ENCODE peak calls at places on chromosomes 2 and 18, in four cellular contexts. S is Caco-2, V is DND-41, B is neural progenitor cell. A is an unnamed sample. For H3K4me1, the result is how much of the 10 kb centered on the place peaks cover.

GRCh38 chr2:96664366-96664765 is 21.8 kb downstream of the FER1L5 start:
- DNase-seq in B (no peak), S (no peak), V (no peak), A (peak)

GRCh38 chr2:109385506-109385905 is 228.3 kb downstream of the SEPTIN10 start:
- DNase-seq in V (no peak), S (no peak), B (no peak), A (no peak)

GRCh38 chr2:44656460-44656859 is 285.0 kb upstream of the SIX3 start:
- DNase-seq in B (no peak), V (no peak), S (no peak), A (no peak)

GRCh38 chr2:47015206-47015605 is 99.6 kb upstream of the MCFD2 start:
- DNase-seq in S (no peak), V (no peak), B (no peak), A (no peak)

GRCh38 chr18:8401606-8402005 is 207.6 kb upstream of the RAB12 start:
- DNase-seq in B (no peak), V (no peak), S (no peak), A (no peak)

GRCh38 chr2:174778479-174778962 is 14.2 kb upstream of the CHRNA1 start:
- DNase-seq in S (no peak), B (no peak), V (peak), A (peak)

GRCh38 chr2:70553584-70554337 is at the start of gene TGFA:
- DNase-seq in V (peak), B (peak), S (peak), A (peak)

GRCh38 chr18:54825626-54826344 is 2.5 kb upstream of the RAB27B start:
- DNase-seq in V (no peak), B (no peak), S (no peak), A (no peak)

DNA sequence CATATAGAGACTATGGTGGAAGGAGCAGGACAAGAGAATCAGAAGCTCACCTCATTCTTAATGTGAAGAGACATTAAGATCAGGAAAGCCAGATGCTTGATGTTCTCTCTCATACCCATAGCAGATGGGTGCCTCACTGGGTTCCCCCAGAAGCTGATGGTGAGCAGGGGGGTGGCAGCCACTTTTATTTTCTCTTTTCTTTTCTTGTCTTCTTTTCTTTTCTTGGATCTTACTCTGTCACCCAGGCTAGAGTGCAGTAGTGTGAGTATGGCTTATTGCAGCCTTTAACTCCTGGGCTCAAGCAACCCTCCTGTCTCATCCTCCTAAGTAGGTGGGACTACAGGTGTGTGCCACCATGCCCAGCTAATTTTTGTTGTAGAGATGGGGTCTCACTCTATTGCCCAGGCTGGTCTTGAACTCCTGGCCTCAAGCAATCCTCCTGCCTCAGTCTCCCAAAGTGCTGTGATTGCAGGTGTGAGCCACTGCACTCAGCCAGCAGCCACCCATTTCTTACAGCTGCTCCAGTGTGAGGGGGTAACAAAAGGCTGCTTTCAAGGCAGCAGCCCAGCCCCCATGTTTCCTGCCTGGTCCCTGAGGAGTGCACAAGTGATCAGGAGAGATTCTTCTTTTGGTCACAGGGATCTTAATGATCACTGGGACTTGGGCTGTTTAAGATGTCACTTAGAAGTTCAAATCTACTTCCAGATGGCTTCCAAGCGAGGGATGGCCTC is 15.1 kb upstream of the CXCR4 start:
- DNase-seq in V (peak), B (no peak), S (no peak), A (no peak)
- H3K4me1 ChIP-seq in V (half or more), B (under half), S (under half), A (under half)

GRCh38 chr18:48838166-48838775 is 112.5 kb downstream of the SMAD7 start:
- DNase-seq in S (no peak), V (no peak), B (no peak), A (no peak)
- H3K4me1 ChIP-seq in S (under half), V (under half), B (under half), A (half or more)

DNA sequence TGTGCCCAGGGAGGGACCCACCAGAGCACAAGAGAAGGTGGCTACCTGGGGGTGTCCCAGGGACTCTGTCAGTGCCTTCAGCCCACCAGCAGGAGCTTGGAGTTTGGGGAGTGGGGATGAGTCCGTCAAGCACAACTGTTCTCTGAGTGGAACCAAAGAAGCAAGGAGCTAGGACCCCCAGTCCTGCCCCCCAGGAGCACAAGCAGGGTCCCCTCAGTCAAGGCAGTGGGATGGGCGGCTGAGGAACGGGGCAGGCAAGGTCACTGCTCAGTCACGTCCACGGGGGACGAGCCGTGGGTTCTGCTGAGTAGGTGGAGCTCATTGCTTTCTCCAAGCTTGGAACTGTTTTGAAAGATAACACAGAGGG is 13.8 kb downstream of the ITM2C start:
- DNase-seq in S (no peak), B (no peak), V (no peak), A (no peak)
- H3K4me1 ChIP-seq in S (under half), B (under half), V (under half), A (under half)

GRCh38 chr18:3016584-3017292 is 3.8 kb upstream of the LPIN2 start:
- DNase-seq in B (no peak), S (no peak), V (no peak), A (no peak)

GRCh38 chr18:3012920-3013810 is at the start of gene LPIN2:
- DNase-seq in V (peak), S (peak), B (peak), A (peak)

GRCh38 chr18:3015851-3016250 is 2.9 kb upstream of the LPIN2 start:
- DNase-seq in V (no peak), B (no peak), S (no peak), A (no peak)

GRCh38 chr18:3015203-3015590 is 2.3 kb upstream of the LPIN2 start:
- DNase-seq in B (no peak), S (no peak), V (no peak), A (peak)

GRCh38 chr18:3014501-3015202 is 1.7 kb upstream of the LPIN2 start:
- DNase-seq in V (no peak), S (no peak), B (no peak), A (no peak)
- H3K4me1 ChIP-seq in V (under half), S (under half), B (under half), A (under half)

DNA sequence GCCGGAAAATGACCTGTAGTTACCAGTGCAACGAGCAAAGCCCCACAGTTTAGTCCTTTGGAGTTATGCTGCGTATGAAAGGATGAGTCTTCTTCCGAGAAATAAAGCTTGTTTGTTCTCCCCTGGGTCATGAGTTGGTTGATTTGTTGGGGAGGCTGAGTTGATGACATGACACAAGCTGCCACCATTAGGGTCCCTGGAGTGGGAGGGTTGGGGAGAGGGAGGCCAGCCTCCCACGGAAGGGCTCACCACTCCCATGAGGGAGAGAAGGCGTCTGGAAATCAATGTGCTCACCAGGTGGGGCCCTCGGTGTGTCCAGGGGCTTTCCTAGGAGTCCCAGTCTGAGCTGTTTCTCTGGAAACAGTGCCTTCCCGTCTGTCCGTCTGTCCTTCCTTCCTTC is 7.4 kb upstream of the DGKD start:
- DNase-seq in B (no peak), S (no peak), V (no peak), A (no peak)
- H3K4me1 ChIP-seq in B (under half), S (half or more), V (under half), A (under half)

DNA sequence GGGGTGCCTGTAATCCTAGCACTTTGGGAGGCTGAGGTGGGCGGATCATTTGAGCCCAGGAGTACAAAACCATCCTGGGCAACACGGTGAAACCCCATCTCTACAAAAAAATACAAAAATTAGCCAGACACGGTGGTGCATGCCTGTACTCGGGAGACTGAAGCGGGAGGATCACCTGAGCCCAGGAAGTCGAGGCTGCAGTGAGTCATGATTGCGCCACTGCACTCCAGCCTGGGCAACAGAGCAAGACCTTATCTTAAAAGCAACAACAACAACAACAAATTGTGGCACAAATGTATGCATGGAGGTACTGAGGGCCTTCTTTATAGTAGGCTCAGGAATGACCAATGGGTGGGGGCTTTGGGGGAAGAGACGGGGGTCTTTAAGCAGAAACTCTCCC is 38.5 kb downstream of the HPCAL1 start:
- DNase-seq in B (no peak), S (no peak), V (no peak), A (peak)
- H3K4me1 ChIP-seq in B (under half), S (under half), V (under half), A (under half)

DNA sequence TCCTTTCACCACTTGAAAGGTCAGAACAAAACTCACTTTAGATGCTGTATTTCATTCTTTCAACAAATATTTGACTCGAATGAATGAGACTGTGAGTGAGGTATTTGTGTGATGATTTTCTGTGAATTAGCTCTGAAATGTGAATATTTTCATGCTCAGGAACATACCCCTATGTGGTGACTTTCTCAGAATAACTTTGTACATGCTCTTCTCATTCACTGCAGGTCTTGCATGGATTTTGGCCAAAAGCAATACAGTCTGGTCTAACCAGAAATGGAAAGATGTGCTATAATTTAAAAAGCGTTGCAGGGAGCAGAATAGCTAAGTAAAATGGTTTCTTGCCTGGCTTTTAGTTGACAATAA is 75.5 kb downstream of the MYCN start:
- DNase-seq in B (no peak), V (no peak), S (no peak), A (no peak)
- H3K4me1 ChIP-seq in B (under half), V (under half), S (under half), A (under half)

GRCh38 chr2:134207589-134208209 is 46.2 kb upstream of the MGAT5 start:
- DNase-seq in S (peak), B (peak), V (peak), A (peak)

GRCh38 chr2:134217316-134217715 is 36.6 kb upstream of the MGAT5 start:
- DNase-seq in S (no peak), B (no peak), V (no peak), A (no peak)

GRCh38 chr2:134208825-134209224 is 45.0 kb upstream of the MGAT5 start:
- DNase-seq in B (no peak), S (no peak), V (no peak), A (no peak)

GRCh38 chr2:134216152-134216829 is 37.6 kb upstream of the MGAT5 start:
- DNase-seq in B (no peak), V (no peak), S (no peak), A (peak)

GRCh38 chr2:134212726-134213125 is 41.1 kb upstream of the MGAT5 start:
- DNase-seq in B (no peak), V (no peak), S (no peak), A (no peak)
- H3K4me1 ChIP-seq in B (under half), V (under half), S (under half), A (under half)